ENCODE peak calls at places on chromosomes 1 and 21, in ten cellular contexts. One of them, this sample, is unnamed.

GRCh38 chr1:155938220-155938627 is 3.2 kb upstream of the RXFP4 start:
- ATAC-seq in stimulated activated naive B cell treated with anti-CD40 and anti-IgM and Interleukin-4, amounts not matched to agents 10 μg/mL and 1 μg/mL and 100 μg/mL, for 72 hours: no peak
- ATAC-seq in heart left ventricle: no peak
- ATAC-seq in lower lobe of right lung: no peak
- ATAC-seq in activated naive CD8-positive, alpha-beta T cell treated with anti-CD3 and anti-CD28 coated beads, Interleukin-2, amount 10 ng/mL, durations not matched to agents 7 days and 5 days: peak; percentile 11
- ATAC-seq in HepG2: peak; percentile 11
- ATAC-seq in stimulated activated effector memory CD8-positive, alpha-beta T cell treated with anti-CD3 and anti-CD28 coated beads, Interleukin-12 subunit alpha, Interleukin-12 subunit beta, amount 100 ng/mL, for 72 hours: no peak
- ATAC-seq in pancreas: no peak
- ATAC-seq in Right ventricle myocardium superior: peak; percentile 27
- ATAC-seq in CD4-positive, alpha-beta T cell: no peak
- ATAC-seq in this sample: peak; percentile 21

GRCh38 chr1:155106862-155107261 is 20.8 kb upstream of the EFNA1 start:
- ATAC-seq in stimulated activated naive B cell treated with anti-CD40 and anti-IgM and Interleukin-4, amounts not matched to agents 10 μg/mL and 1 μg/mL and 100 μg/mL, for 72 hours: no peak
- ATAC-seq in heart left ventricle: no peak
- ATAC-seq in lower lobe of right lung: no peak
- ATAC-seq in activated naive CD8-positive, alpha-beta T cell treated with anti-CD3 and anti-CD28 coated beads, Interleukin-2, amount 10 ng/mL, durations not matched to agents 7 days and 5 days: no peak
- ATAC-seq in HepG2: peak; percentile 20
- ATAC-seq in stimulated activated effector memory CD8-positive, alpha-beta T cell treated with anti-CD3 and anti-CD28 coated beads, Interleukin-12 subunit alpha, Interleukin-12 subunit beta, amount 100 ng/mL, for 72 hours: no peak
- ATAC-seq in pancreas: no peak
- ATAC-seq in Right ventricle myocardium superior: no peak
- ATAC-seq in CD4-positive, alpha-beta T cell: no peak
- ATAC-seq in this sample: no peak

GRCh38 chr1:244836135-244836521 is 670 bp downstream of the COX20 start:
- ATAC-seq in stimulated activated naive B cell treated with anti-CD40 and anti-IgM and Interleukin-4, amounts not matched to agents 10 μg/mL and 1 μg/mL and 100 μg/mL, for 72 hours: no peak
- ATAC-seq in heart left ventricle: peak; percentile 8
- ATAC-seq in lower lobe of right lung: no peak
- ATAC-seq in activated naive CD8-positive, alpha-beta T cell treated with anti-CD3 and anti-CD28 coated beads, Interleukin-2, amount 10 ng/mL, durations not matched to agents 7 days and 5 days: no peak
- ATAC-seq in HepG2: peak; percentile 6
- ATAC-seq in stimulated activated effector memory CD8-positive, alpha-beta T cell treated with anti-CD3 and anti-CD28 coated beads, Interleukin-12 subunit alpha, Interleukin-12 subunit beta, amount 100 ng/mL, for 72 hours: no peak
- ATAC-seq in pancreas: no peak
- ATAC-seq in Right ventricle myocardium superior: no peak
- ATAC-seq in CD4-positive, alpha-beta T cell: no peak
- ATAC-seq in this sample: no peak

GRCh38 chr21:42164818-42165217 is 54.1 kb upstream of the ABCG1 start:
- ATAC-seq in stimulated activated naive B cell treated with anti-CD40 and anti-IgM and Interleukin-4, amounts not matched to agents 10 μg/mL and 1 μg/mL and 100 μg/mL, for 72 hours: peak; percentile 24
- ATAC-seq in heart left ventricle: peak; percentile 16
- ATAC-seq in lower lobe of right lung: no peak
- ATAC-seq in activated naive CD8-positive, alpha-beta T cell treated with anti-CD3 and anti-CD28 coated beads, Interleukin-2, amount 10 ng/mL, durations not matched to agents 7 days and 5 days: no peak
- ATAC-seq in HepG2: peak; percentile 18
- ATAC-seq in stimulated activated effector memory CD8-positive, alpha-beta T cell treated with anti-CD3 and anti-CD28 coated beads, Interleukin-12 subunit alpha, Interleukin-12 subunit beta, amount 100 ng/mL, for 72 hours: no peak
- ATAC-seq in pancreas: no peak
- ATAC-seq in Right ventricle myocardium superior: peak; percentile 16
- ATAC-seq in CD4-positive, alpha-beta T cell: no peak
- ATAC-seq in this sample: no peak

GRCh38 chr1:17292299-17293198 is 15.4 kb upstream of the PADI4 start:
- ATAC-seq in stimulated activated naive B cell treated with anti-CD40 and anti-IgM and Interleukin-4, amounts not matched to agents 10 μg/mL and 1 μg/mL and 100 μg/mL, for 72 hours: no peak
- ATAC-seq in heart left ventricle: no peak
- ATAC-seq in lower lobe of right lung: no peak
- ATAC-seq in activated naive CD8-positive, alpha-beta T cell treated with anti-CD3 and anti-CD28 coated beads, Interleukin-2, amount 10 ng/mL, durations not matched to agents 7 days and 5 days: no peak
- ATAC-seq in HepG2: no peak
- ATAC-seq in stimulated activated effector memory CD8-positive, alpha-beta T cell treated with anti-CD3 and anti-CD28 coated beads, Interleukin-12 subunit alpha, Interleukin-12 subunit beta, amount 100 ng/mL, for 72 hours: no peak
- ATAC-seq in pancreas: no peak
- ATAC-seq in Right ventricle myocardium superior: no peak
- ATAC-seq in CD4-positive, alpha-beta T cell: no peak
- ATAC-seq in this sample: no peak

GRCh38 chr1:94015489-94015817 is 105.5 kb downstream of the ABCA4 start:
- ATAC-seq in stimulated activated naive B cell treated with anti-CD40 and anti-IgM and Interleukin-4, amounts not matched to agents 10 μg/mL and 1 μg/mL and 100 μg/mL, for 72 hours: no peak
- ATAC-seq in heart left ventricle: no peak
- ATAC-seq in lower lobe of right lung: no peak
- ATAC-seq in activated naive CD8-positive, alpha-beta T cell treated with anti-CD3 and anti-CD28 coated beads, Interleukin-2, amount 10 ng/mL, durations not matched to agents 7 days and 5 days: no peak
- ATAC-seq in HepG2: no peak
- ATAC-seq in stimulated activated effector memory CD8-positive, alpha-beta T cell treated with anti-CD3 and anti-CD28 coated beads, Interleukin-12 subunit alpha, Interleukin-12 subunit beta, amount 100 ng/mL, for 72 hours: no peak
- ATAC-seq in pancreas: no peak
- ATAC-seq in Right ventricle myocardium superior: no peak
- ATAC-seq in CD4-positive, alpha-beta T cell: no peak
- ATAC-seq in this sample: no peak

GRCh38 chr1:24168246-24168645 is 18.8 kb downstream of the IFNLR1 start:
- ATAC-seq in stimulated activated naive B cell treated with anti-CD40 and anti-IgM and Interleukin-4, amounts not matched to agents 10 μg/mL and 1 μg/mL and 100 μg/mL, for 72 hours: no peak
- ATAC-seq in heart left ventricle: no peak
- ATAC-seq in lower lobe of right lung: no peak
- ATAC-seq in activated naive CD8-positive, alpha-beta T cell treated with anti-CD3 and anti-CD28 coated beads, Interleukin-2, amount 10 ng/mL, durations not matched to agents 7 days and 5 days: no peak
- ATAC-seq in HepG2: no peak
- ATAC-seq in stimulated activated effector memory CD8-positive, alpha-beta T cell treated with anti-CD3 and anti-CD28 coated beads, Interleukin-12 subunit alpha, Interleukin-12 subunit beta, amount 100 ng/mL, for 72 hours: no peak
- ATAC-seq in pancreas: no peak
- ATAC-seq in Right ventricle myocardium superior: no peak
- ATAC-seq in CD4-positive, alpha-beta T cell: no peak
- ATAC-seq in this sample: no peak

GRCh38 chr1:98991127-98992003 is 13.3 kb downstream of the PLPPR5 start:
- ATAC-seq in stimulated activated naive B cell treated with anti-CD40 and anti-IgM and Interleukin-4, amounts not matched to agents 10 μg/mL and 1 μg/mL and 100 μg/mL, for 72 hours: no peak
- ATAC-seq in heart left ventricle: peak; percentile 74
- ATAC-seq in lower lobe of right lung: no peak
- ATAC-seq in activated naive CD8-positive, alpha-beta T cell treated with anti-CD3 and anti-CD28 coated beads, Interleukin-2, amount 10 ng/mL, durations not matched to agents 7 days and 5 days: no peak
- ATAC-seq in HepG2: peak; percentile 72
- ATAC-seq in stimulated activated effector memory CD8-positive, alpha-beta T cell treated with anti-CD3 and anti-CD28 coated beads, Interleukin-12 subunit alpha, Interleukin-12 subunit beta, amount 100 ng/mL, for 72 hours: peak; percentile 85
- ATAC-seq in pancreas: no peak
- ATAC-seq in Right ventricle myocardium superior: no peak
- ATAC-seq in CD4-positive, alpha-beta T cell: peak; percentile 34
- ATAC-seq in this sample: peak; percentile 88

GRCh38 chr1:41382531-41383090 is 21.4 kb downstream of the FOXO6 start:
- ATAC-seq in stimulated activated naive B cell treated with anti-CD40 and anti-IgM and Interleukin-4, amounts not matched to agents 10 μg/mL and 1 μg/mL and 100 μg/mL, for 72 hours: no peak
- ATAC-seq in heart left ventricle: peak; percentile 68
- ATAC-seq in lower lobe of right lung: peak; percentile 80
- ATAC-seq in activated naive CD8-positive, alpha-beta T cell treated with anti-CD3 and anti-CD28 coated beads, Interleukin-2, amount 10 ng/mL, durations not matched to agents 7 days and 5 days: no peak
- ATAC-seq in HepG2: no peak
- ATAC-seq in stimulated activated effector memory CD8-positive, alpha-beta T cell treated with anti-CD3 and anti-CD28 coated beads, Interleukin-12 subunit alpha, Interleukin-12 subunit beta, amount 100 ng/mL, for 72 hours: peak; percentile 1
- ATAC-seq in pancreas: peak; percentile 29
- ATAC-seq in Right ventricle myocardium superior: peak; percentile 59
- ATAC-seq in CD4-positive, alpha-beta T cell: no peak
- ATAC-seq in this sample: peak; percentile 9

GRCh38 chr1:48931571-48932251 is 155.0 kb upstream of the BEND5 start:
- ATAC-seq in stimulated activated naive B cell treated with anti-CD40 and anti-IgM and Interleukin-4, amounts not matched to agents 10 μg/mL and 1 μg/mL and 100 μg/mL, for 72 hours: no peak
- ATAC-seq in heart left ventricle: no peak
- ATAC-seq in lower lobe of right lung: peak; percentile 62
- ATAC-seq in activated naive CD8-positive, alpha-beta T cell treated with anti-CD3 and anti-CD28 coated beads, Interleukin-2, amount 10 ng/mL, durations not matched to agents 7 days and 5 days: no peak
- ATAC-seq in HepG2: no peak
- ATAC-seq in stimulated activated effector memory CD8-positive, alpha-beta T cell treated with anti-CD3 and anti-CD28 coated beads, Interleukin-12 subunit alpha, Interleukin-12 subunit beta, amount 100 ng/mL, for 72 hours: no peak
- ATAC-seq in pancreas: peak; percentile 44
- ATAC-seq in Right ventricle myocardium superior: no peak
- ATAC-seq in CD4-positive, alpha-beta T cell: no peak
- ATAC-seq in this sample: no peak

GRCh38 chr1:192190066-192190465 is 31.8 kb downstream of the RGS18 start:
- ATAC-seq in stimulated activated naive B cell treated with anti-CD40 and anti-IgM and Interleukin-4, amounts not matched to agents 10 μg/mL and 1 μg/mL and 100 μg/mL, for 72 hours: no peak
- ATAC-seq in heart left ventricle: no peak
- ATAC-seq in lower lobe of right lung: no peak
- ATAC-seq in activated naive CD8-positive, alpha-beta T cell treated with anti-CD3 and anti-CD28 coated beads, Interleukin-2, amount 10 ng/mL, durations not matched to agents 7 days and 5 days: no peak
- ATAC-seq in HepG2: no peak
- ATAC-seq in stimulated activated effector memory CD8-positive, alpha-beta T cell treated with anti-CD3 and anti-CD28 coated beads, Interleukin-12 subunit alpha, Interleukin-12 subunit beta, amount 100 ng/mL, for 72 hours: no peak
- ATAC-seq in pancreas: no peak
- ATAC-seq in Right ventricle myocardium superior: no peak
- ATAC-seq in CD4-positive, alpha-beta T cell: no peak
- ATAC-seq in this sample: no peak

GRCh38 chr1:63063367-63063766 is 259.0 kb upstream of the FOXD3 start:
- ATAC-seq in stimulated activated naive B cell treated with anti-CD40 and anti-IgM and Interleukin-4, amounts not matched to agents 10 μg/mL and 1 μg/mL and 100 μg/mL, for 72 hours: no peak
- ATAC-seq in heart left ventricle: no peak
- ATAC-seq in lower lobe of right lung: no peak
- ATAC-seq in activated naive CD8-positive, alpha-beta T cell treated with anti-CD3 and anti-CD28 coated beads, Interleukin-2, amount 10 ng/mL, durations not matched to agents 7 days and 5 days: no peak
- ATAC-seq in HepG2: no peak
- ATAC-seq in stimulated activated effector memory CD8-positive, alpha-beta T cell treated with anti-CD3 and anti-CD28 coated beads, Interleukin-12 subunit alpha, Interleukin-12 subunit beta, amount 100 ng/mL, for 72 hours: no peak
- ATAC-seq in pancreas: no peak
- ATAC-seq in Right ventricle myocardium superior: no peak
- ATAC-seq in CD4-positive, alpha-beta T cell: no peak
- ATAC-seq in this sample: no peak

GRCh38 chr1:226948480-226948879 is 8.4 kb downstream of the COQ8A start:
- ATAC-seq in stimulated activated naive B cell treated with anti-CD40 and anti-IgM and Interleukin-4, amounts not matched to agents 10 μg/mL and 1 μg/mL and 100 μg/mL, for 72 hours: no peak
- ATAC-seq in heart left ventricle: no peak
- ATAC-seq in lower lobe of right lung: no peak
- ATAC-seq in activated naive CD8-positive, alpha-beta T cell treated with anti-CD3 and anti-CD28 coated beads, Interleukin-2, amount 10 ng/mL, durations not matched to agents 7 days and 5 days: no peak
- ATAC-seq in HepG2: no peak
- ATAC-seq in stimulated activated effector memory CD8-positive, alpha-beta T cell treated with anti-CD3 and anti-CD28 coated beads, Interleukin-12 subunit alpha, Interleukin-12 subunit beta, amount 100 ng/mL, for 72 hours: no peak
- ATAC-seq in pancreas: no peak
- ATAC-seq in Right ventricle myocardium superior: no peak
- ATAC-seq in CD4-positive, alpha-beta T cell: no peak
- ATAC-seq in this sample: no peak

GRCh38 chr1:98496246-98496995 is 165.1 kb upstream of the SNX7 start:
- ATAC-seq in stimulated activated naive B cell treated with anti-CD40 and anti-IgM and Interleukin-4, amounts not matched to agents 10 μg/mL and 1 μg/mL and 100 μg/mL, for 72 hours: no peak
- ATAC-seq in heart left ventricle: no peak
- ATAC-seq in lower lobe of right lung: no peak
- ATAC-seq in activated naive CD8-positive, alpha-beta T cell treated with anti-CD3 and anti-CD28 coated beads, Interleukin-2, amount 10 ng/mL, durations not matched to agents 7 days and 5 days: no peak
- ATAC-seq in HepG2: no peak
- ATAC-seq in stimulated activated effector memory CD8-positive, alpha-beta T cell treated with anti-CD3 and anti-CD28 coated beads, Interleukin-12 subunit alpha, Interleukin-12 subunit beta, amount 100 ng/mL, for 72 hours: no peak
- ATAC-seq in pancreas: no peak
- ATAC-seq in Right ventricle myocardium superior: no peak
- ATAC-seq in CD4-positive, alpha-beta T cell: no peak
- ATAC-seq in this sample: no peak

GRCh38 chr21:25370311-25370744 is 237.0 kb downstream of the MRPL39 start:
- ATAC-seq in stimulated activated naive B cell treated with anti-CD40 and anti-IgM and Interleukin-4, amounts not matched to agents 10 μg/mL and 1 μg/mL and 100 μg/mL, for 72 hours: no peak
- ATAC-seq in heart left ventricle: no peak
- ATAC-seq in lower lobe of right lung: peak; percentile 38
- ATAC-seq in activated naive CD8-positive, alpha-beta T cell treated with anti-CD3 and anti-CD28 coated beads, Interleukin-2, amount 10 ng/mL, durations not matched to agents 7 days and 5 days: no peak
- ATAC-seq in HepG2: no peak
- ATAC-seq in stimulated activated effector memory CD8-positive, alpha-beta T cell treated with anti-CD3 and anti-CD28 coated beads, Interleukin-12 subunit alpha, Interleukin-12 subunit beta, amount 100 ng/mL, for 72 hours: peak; percentile 88
- ATAC-seq in pancreas: peak; percentile 85
- ATAC-seq in Right ventricle myocardium superior: no peak
- ATAC-seq in CD4-positive, alpha-beta T cell: no peak
- ATAC-seq in this sample: peak; percentile 98

GRCh38 chr1:156504062-156504813 is 3.7 kb upstream of the MEF2D start:
- ATAC-seq in stimulated activated naive B cell treated with anti-CD40 and anti-IgM and Interleukin-4, amounts not matched to agents 10 μg/mL and 1 μg/mL and 100 μg/mL, for 72 hours: peak; percentile 3
- ATAC-seq in heart left ventricle: no peak
- ATAC-seq in lower lobe of right lung: no peak
- ATAC-seq in activated naive CD8-positive, alpha-beta T cell treated with anti-CD3 and anti-CD28 coated beads, Interleukin-2, amount 10 ng/mL, durations not matched to agents 7 days and 5 days: peak; percentile 8
- ATAC-seq in HepG2: peak; percentile 7
- ATAC-seq in stimulated activated effector memory CD8-positive, alpha-beta T cell treated with anti-CD3 and anti-CD28 coated beads, Interleukin-12 subunit alpha, Interleukin-12 subunit beta, amount 100 ng/mL, for 72 hours: peak; percentile 3
- ATAC-seq in pancreas: no peak
- ATAC-seq in Right ventricle myocardium superior: no peak
- ATAC-seq in CD4-positive, alpha-beta T cell: peak; percentile 3
- ATAC-seq in this sample: peak; percentile 2

GRCh38 chr1:244614113-244614836 is 38.7 kb upstream of the DESI2 start:
- ATAC-seq in stimulated activated naive B cell treated with anti-CD40 and anti-IgM and Interleukin-4, amounts not matched to agents 10 μg/mL and 1 μg/mL and 100 μg/mL, for 72 hours: no peak
- ATAC-seq in heart left ventricle: no peak
- ATAC-seq in lower lobe of right lung: peak; percentile 94
- ATAC-seq in activated naive CD8-positive, alpha-beta T cell treated with anti-CD3 and anti-CD28 coated beads, Interleukin-2, amount 10 ng/mL, durations not matched to agents 7 days and 5 days: no peak
- ATAC-seq in HepG2: no peak
- ATAC-seq in stimulated activated effector memory CD8-positive, alpha-beta T cell treated with anti-CD3 and anti-CD28 coated beads, Interleukin-12 subunit alpha, Interleukin-12 subunit beta, amount 100 ng/mL, for 72 hours: no peak
- ATAC-seq in pancreas: peak; percentile 91
- ATAC-seq in Right ventricle myocardium superior: no peak
- ATAC-seq in CD4-positive, alpha-beta T cell: no peak
- ATAC-seq in this sample: no peak

GRCh38 chr1:104056786-104057185 is 307.1 kb downstream of the AMY1C start:
- ATAC-seq in stimulated activated naive B cell treated with anti-CD40 and anti-IgM and Interleukin-4, amounts not matched to agents 10 μg/mL and 1 μg/mL and 100 μg/mL, for 72 hours: no peak
- ATAC-seq in heart left ventricle: no peak
- ATAC-seq in lower lobe of right lung: no peak
- ATAC-seq in activated naive CD8-positive, alpha-beta T cell treated with anti-CD3 and anti-CD28 coated beads, Interleukin-2, amount 10 ng/mL, durations not matched to agents 7 days and 5 days: no peak
- ATAC-seq in HepG2: peak; percentile 66
- ATAC-seq in stimulated activated effector memory CD8-positive, alpha-beta T cell treated with anti-CD3 and anti-CD28 coated beads, Interleukin-12 subunit alpha, Interleukin-12 subunit beta, amount 100 ng/mL, for 72 hours: no peak
- ATAC-seq in pancreas: no peak
- ATAC-seq in Right ventricle myocardium superior: no peak
- ATAC-seq in CD4-positive, alpha-beta T cell: no peak
- ATAC-seq in this sample: no peak

GRCh38 chr1:20643080-20643479 is 9.8 kb downstream of the PINK1 start:
- ATAC-seq in stimulated activated naive B cell treated with anti-CD40 and anti-IgM and Interleukin-4, amounts not matched to agents 10 μg/mL and 1 μg/mL and 100 μg/mL, for 72 hours: no peak
- ATAC-seq in heart left ventricle: no peak
- ATAC-seq in lower lobe of right lung: no peak
- ATAC-seq in activated naive CD8-positive, alpha-beta T cell treated with anti-CD3 and anti-CD28 coated beads, Interleukin-2, amount 10 ng/mL, durations not matched to agents 7 days and 5 days: no peak
- ATAC-seq in HepG2: no peak
- ATAC-seq in stimulated activated effector memory CD8-positive, alpha-beta T cell treated with anti-CD3 and anti-CD28 coated beads, Interleukin-12 subunit alpha, Interleukin-12 subunit beta, amount 100 ng/mL, for 72 hours: no peak
- ATAC-seq in pancreas: no peak
- ATAC-seq in Right ventricle myocardium superior: no peak
- ATAC-seq in CD4-positive, alpha-beta T cell: no peak
- ATAC-seq in this sample: no peak

GRCh38 chr1:145982010-145982723 is 14.2 kb downstream of the TXNIP start:
- ATAC-seq in stimulated activated naive B cell treated with anti-CD40 and anti-IgM and Interleukin-4, amounts not matched to agents 10 μg/mL and 1 μg/mL and 100 μg/mL, for 72 hours: no peak
- ATAC-seq in heart left ventricle: peak; percentile 1
- ATAC-seq in lower lobe of right lung: no peak
- ATAC-seq in activated naive CD8-positive, alpha-beta T cell treated with anti-CD3 and anti-CD28 coated beads, Interleukin-2, amount 10 ng/mL, durations not matched to agents 7 days and 5 days: no peak
- ATAC-seq in HepG2: no peak
- ATAC-seq in stimulated activated effector memory CD8-positive, alpha-beta T cell treated with anti-CD3 and anti-CD28 coated beads, Interleukin-12 subunit alpha, Interleukin-12 subunit beta, amount 100 ng/mL, for 72 hours: no peak
- ATAC-seq in pancreas: no peak
- ATAC-seq in Right ventricle myocardium superior: no peak
- ATAC-seq in CD4-positive, alpha-beta T cell: no peak
- ATAC-seq in this sample: no peak